ENCODE peak calls at places on chromosomes 6 and 20, in five cellular contexts. One of them, this sample, is unnamed.

GRCh38 chr20:5663396-5663795 is 86.8 kb upstream of the SHLD1 start:
- DNase-seq in K562: no peak
- DNase-seq in GM12878: no peak
- DNase-seq in HCT116: no peak
- DNase-seq in HepG2: peak; percentile 47
- DNase-seq in this sample: no peak

GRCh38 chr6:154878866-154879491 is 116.1 kb upstream of the TIAM2 start:
- DNase-seq in HepG2: no peak
- DNase-seq in GM12878: no peak
- DNase-seq in HCT116: no peak
- DNase-seq in K562: no peak
- DNase-seq in this sample: no peak

GRCh38 chr6:96626749-96627353 is 63.9 kb downstream of the FHL5 start:
- DNase-seq in GM12878: peak; percentile 49
- DNase-seq in HepG2: peak; percentile 21
- DNase-seq in K562: peak; percentile 21
- DNase-seq in HCT116: peak; percentile 22
- DNase-seq in this sample: peak; percentile 2

GRCh38 chr20:58634121-58634817 is 16.8 kb upstream of the STX16 start:
- DNase-seq in HCT116: no peak
- DNase-seq in GM12878: no peak
- DNase-seq in HepG2: no peak
- DNase-seq in K562: no peak
- DNase-seq in this sample: no peak

GRCh38 chr6:12012566-12013367 is 655 bp downstream of the HIVEP1 start:
- DNase-seq in K562: peak; percentile 67
- DNase-seq in HepG2: peak; percentile 49
- DNase-seq in HCT116: no peak
- DNase-seq in GM12878: peak; percentile 68
- DNase-seq in this sample: peak; percentile 82

GRCh38 chr20:34705383-34706021 is 1.4 kb downstream of the TP53INP2 start:
- DNase-seq in GM12878: no peak
- DNase-seq in K562: peak; percentile 66
- DNase-seq in HCT116: no peak
- DNase-seq in HepG2: peak; percentile 73
- DNase-seq in this sample: peak; percentile 65

GRCh38 chr20:60486345-60486744 is 528.1 kb downstream of the CDH26 start:
- DNase-seq in HepG2: no peak
- DNase-seq in GM12878: no peak
- DNase-seq in HCT116: no peak
- DNase-seq in K562: no peak
- DNase-seq in this sample: no peak

GRCh38 chr20:10513931-10514575 is 78.9 kb downstream of the SLX4IP start:
- DNase-seq in GM12878: no peak
- DNase-seq in K562: no peak
- DNase-seq in HCT116: no peak
- DNase-seq in HepG2: no peak
- DNase-seq in this sample: no peak

GRCh38 chr20:50001784-50002311 is 19.1 kb downstream of the SNAI1 start:
- DNase-seq in HCT116: no peak
- DNase-seq in K562: no peak
- DNase-seq in GM12878: no peak
- DNase-seq in HepG2: no peak
- DNase-seq in this sample: no peak

GRCh38 chr20:18224968-18225568 is 63.3 kb upstream of the ZNF133 start:
- DNase-seq in HCT116: peak; percentile 12
- DNase-seq in K562: no peak
- DNase-seq in HepG2: peak; percentile 26
- DNase-seq in GM12878: no peak
- DNase-seq in this sample: peak; percentile 29

GRCh38 chr20:62069741-62070216 is 4.1 kb upstream of the TAF4 start:
- DNase-seq in K562: no peak
- DNase-seq in HCT116: no peak
- DNase-seq in GM12878: no peak
- DNase-seq in HepG2: no peak
- DNase-seq in this sample: no peak

GRCh38 chr6:25995507-25995906 is 32.9 kb downstream of the TRIM38 start:
- DNase-seq in K562: no peak
- DNase-seq in GM12878: no peak
- DNase-seq in HepG2: no peak
- DNase-seq in HCT116: no peak
- DNase-seq in this sample: no peak

GRCh38 chr6:55917756-55918415 is 42.5 kb upstream of the BMP5 start:
- DNase-seq in GM12878: no peak
- DNase-seq in K562: no peak
- DNase-seq in HCT116: no peak
- DNase-seq in HepG2: no peak
- DNase-seq in this sample: no peak

GRCh38 chr20:37593710-37594109 is 66.0 kb upstream of the BLCAP start:
- DNase-seq in HCT116: no peak
- DNase-seq in K562: no peak
- DNase-seq in GM12878: no peak
- DNase-seq in HepG2: no peak
- DNase-seq in this sample: no peak

GRCh38 chr20:17898548-17898994 is 70.0 kb downstream of the SNX5 start:
- DNase-seq in HCT116: peak; percentile 56
- DNase-seq in HepG2: peak; percentile 80
- DNase-seq in K562: peak; percentile 62
- DNase-seq in GM12878: no peak
- DNase-seq in this sample: peak; percentile 73

GRCh38 chr6:24858154-24858801 is 59.6 kb upstream of the ARMH2 start:
- DNase-seq in K562: no peak
- DNase-seq in GM12878: peak; percentile 41
- DNase-seq in HCT116: no peak
- DNase-seq in HepG2: no peak
- DNase-seq in this sample: no peak

GRCh38 chr6:150866147-150867073 is 908 bp downstream of the MTHFD1L start:
- DNase-seq in HCT116: peak; percentile 58
- DNase-seq in K562: peak; percentile 92
- DNase-seq in HepG2: peak; percentile 83
- DNase-seq in GM12878: peak; percentile 33
- DNase-seq in this sample: peak; percentile 64

GRCh38 chr6:20702366-20702765 is 168.1 kb downstream of the CDKAL1 start:
- DNase-seq in GM12878: no peak
- DNase-seq in HCT116: no peak
- DNase-seq in HepG2: no peak
- DNase-seq in K562: no peak
- DNase-seq in this sample: no peak

GRCh38 chr6:2503816-2504494 is 246.8 kb downstream of the MYLK4 start:
- DNase-seq in GM12878: no peak
- DNase-seq in K562: no peak
- DNase-seq in HepG2: peak; percentile 55
- DNase-seq in HCT116: no peak
- DNase-seq in this sample: no peak

GRCh38 chr20:55446301-55446700 is 559.0 kb downstream of the CBLN4 start:
- DNase-seq in HepG2: no peak
- DNase-seq in HCT116: no peak
- DNase-seq in GM12878: no peak
- DNase-seq in K562: no peak
- DNase-seq in this sample: no peak

GRCh38 chr6:154566866-154567265 is 56.4 kb upstream of the CNKSR3 start:
- DNase-seq in GM12878: no peak
- DNase-seq in HCT116: no peak
- DNase-seq in K562: no peak
- DNase-seq in HepG2: no peak
- DNase-seq in this sample: no peak

GRCh38 chr20:51457281-51457932 is 85.1 kb downstream of the NFATC2 start:
- DNase-seq in HCT116: peak; percentile 24
- DNase-seq in GM12878: no peak
- DNase-seq in K562: no peak
- DNase-seq in HepG2: no peak
- DNase-seq in this sample: peak; percentile 76

GRCh38 chr6:147699637-147700036 is 191.1 kb downstream of the SAMD5 start:
- DNase-seq in HCT116: peak; percentile 34
- DNase-seq in HepG2: no peak
- DNase-seq in GM12878: no peak
- DNase-seq in K562: no peak
- DNase-seq in this sample: peak; percentile 3
- TF ChIP-seq REST in HCT116: no peak
- TF ChIP-seq REST in HepG2: no peak
- TF ChIP-seq REST in GM12878: no peak
- TF ChIP-seq REST in K562: no peak
- TF ChIP-seq REST in this sample: no peak

GRCh38 chr6:9848094-9848493 is 566.8 kb downstream of the TFAP2A start:
- DNase-seq in GM12878: no peak
- DNase-seq in HepG2: no peak
- DNase-seq in K562: no peak
- DNase-seq in HCT116: no peak
- DNase-seq in this sample: no peak

DNA sequence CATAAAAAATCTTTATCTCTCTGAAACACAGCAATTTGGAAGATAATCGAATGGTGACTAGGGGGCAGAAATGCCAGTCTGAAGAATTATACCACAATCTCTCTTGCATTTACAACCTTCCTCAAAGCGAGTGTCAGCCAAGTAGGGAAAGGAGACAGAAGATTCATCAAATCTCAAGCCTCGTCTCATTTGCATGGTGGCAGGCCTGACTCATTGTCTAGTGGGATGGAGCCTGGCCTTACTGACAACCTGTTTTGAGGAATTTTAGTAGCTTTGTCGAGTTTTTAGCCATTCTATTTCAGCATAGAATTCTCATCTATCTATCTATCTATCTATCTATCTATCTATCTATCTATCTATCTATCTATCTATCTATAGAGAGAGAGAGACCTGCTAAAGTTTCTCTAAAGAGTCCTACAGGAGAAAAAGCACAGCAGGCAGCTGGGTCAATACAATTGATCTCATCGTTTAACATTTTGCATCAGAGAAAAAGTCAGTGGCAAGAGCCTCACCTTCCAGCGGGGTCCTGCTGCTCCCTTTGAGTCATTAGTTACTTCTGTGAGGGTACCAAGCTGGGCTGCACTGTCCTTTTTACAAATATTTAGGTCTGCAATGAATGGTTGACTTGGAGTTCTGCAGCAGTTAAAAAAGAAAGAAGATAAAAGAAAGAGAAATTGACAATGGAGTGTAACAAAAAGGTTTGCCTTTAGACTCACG is 572.7 kb downstream of the TFAP2A start:
- DNase-seq in GM12878: no peak
- DNase-seq in HCT116: no peak
- DNase-seq in K562: no peak
- DNase-seq in HepG2: no peak
- DNase-seq in this sample: no peak
- TF ChIP-seq CEBPB in GM12878: no peak
- TF ChIP-seq CEBPB in HCT116: no peak
- TF ChIP-seq CEBPB in K562: no peak
- TF ChIP-seq CEBPB in HepG2: no peak
- TF ChIP-seq CEBPB in this sample: no peak

DNA sequence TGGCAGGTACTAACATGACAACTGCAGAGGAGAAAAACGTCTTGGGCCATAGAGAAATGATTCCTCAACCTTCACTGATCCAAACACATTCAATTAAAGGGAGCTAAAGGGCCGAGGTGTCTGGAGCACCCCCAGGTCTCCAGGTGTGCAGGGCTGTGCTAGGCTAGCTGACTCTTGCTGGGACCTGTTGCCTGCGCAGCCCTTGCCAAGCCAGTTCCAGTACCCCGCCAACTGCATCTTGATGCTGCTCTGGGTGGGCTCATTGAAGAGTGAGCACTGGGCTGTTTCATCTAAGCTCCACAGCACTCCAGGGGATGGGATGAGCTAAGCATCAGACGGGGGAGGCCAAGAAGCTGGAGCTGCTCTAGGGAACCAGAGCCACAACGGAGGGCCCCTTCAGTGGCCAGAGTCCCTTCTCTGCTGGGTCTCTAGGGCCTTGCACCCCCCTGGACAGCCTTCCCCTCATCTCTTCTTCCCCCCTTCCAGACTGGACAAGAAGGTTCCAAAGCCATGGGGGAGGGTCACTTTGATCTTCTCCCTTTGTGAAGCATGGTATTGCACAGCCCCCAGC is 15.9 kb downstream of the LEMD2 start:
- DNase-seq in GM12878: no peak
- DNase-seq in HCT116: no peak
- DNase-seq in K562: no peak
- DNase-seq in HepG2: no peak
- DNase-seq in this sample: no peak
- TF ChIP-seq REST in GM12878: no peak
- TF ChIP-seq REST in HCT116: no peak
- TF ChIP-seq REST in K562: no peak
- TF ChIP-seq REST in HepG2: no peak
- TF ChIP-seq REST in this sample: no peak

GRCh38 chr6:13923527-13924145 is 1.1 kb upstream of the RNF182 start:
- DNase-seq in GM12878: no peak
- DNase-seq in HepG2: no peak
- DNase-seq in HCT116: no peak
- DNase-seq in K562: peak; percentile 75
- DNase-seq in this sample: no peak
- TF ChIP-seq CEBPB in GM12878: no peak
- TF ChIP-seq CEBPB in HepG2: no peak
- TF ChIP-seq CEBPB in HCT116: no peak
- TF ChIP-seq CEBPB in K562: no peak
- TF ChIP-seq CEBPB in this sample: no peak

GRCh38 chr6:155880905-155881304 is 425.3 kb upstream of the NOX3 start:
- DNase-seq in HCT116: no peak
- DNase-seq in K562: no peak
- DNase-seq in GM12878: no peak
- DNase-seq in HepG2: no peak
- DNase-seq in this sample: no peak
- TF ChIP-seq REST in HCT116: no peak
- TF ChIP-seq REST in K562: no peak
- TF ChIP-seq REST in GM12878: no peak
- TF ChIP-seq REST in HepG2: no peak
- TF ChIP-seq REST in this sample: no peak

GRCh38 chr6:161407581-161407980 is 133.7 kb upstream of the AGPAT4 start:
- DNase-seq in HCT116: no peak
- DNase-seq in K562: peak; percentile 88
- DNase-seq in HepG2: peak; percentile 36
- DNase-seq in GM12878: peak; percentile 23
- DNase-seq in this sample: peak; percentile 54
- TF ChIP-seq CEBPB in HCT116: no peak
- TF ChIP-seq CEBPB in K562: peak; percentile 55
- TF ChIP-seq CEBPB in HepG2: no peak
- TF ChIP-seq CEBPB in GM12878: no peak
- TF ChIP-seq CEBPB in this sample: peak; percentile 47